ENCODE peak calls at places on chromosomes 12 and 14, in six cellular contexts. B is HCT116, J is GM23248, V is neuronal stem cell, H is hepatocyte, D is MM.1S. T is an unnamed sample.

GRCh38 chr12:50589650-50590435 is 85.1 kb downstream of the DIP2B start:
- DNase-seq in J (peak), V (no peak), D (no peak), H (peak), B (no peak), T (no peak)

GRCh38 chr12:132084681-132085635 is 59.2 kb downstream of the DDX51 start:
- DNase-seq in D (no peak), J (peak), H (peak), B (no peak), V (peak), T (peak)

GRCh38 chr12:106720696-106721095 is 53.8 kb upstream of the RIC8B start:
- DNase-seq in J (no peak), V (no peak), B (no peak), H (no peak), D (no peak), T (no peak)

GRCh38 chr14:100673085-100673806 is 53.4 kb upstream of the DLK1 start:
- DNase-seq in D (no peak), V (no peak), J (no peak), B (no peak), H (peak), T (no peak)

GRCh38 chr12:132071001-132071810 is 72.9 kb downstream of the DDX51 start:
- DNase-seq in V (no peak), D (no peak), B (no peak), J (no peak), H (no peak), T (no peak)

GRCh38 chr14:74551903-74552371 is 58.4 kb downstream of the ISCA2 start:
- DNase-seq in B (no peak), D (no peak), H (no peak), J (peak), V (no peak), T (no peak)

GRCh38 chr14:74275265-74275841 is 27.4 kb downstream of the ABCD4 start:
- DNase-seq in V (no peak), J (peak), B (peak), D (no peak), H (peak), T (peak)

GRCh38 chr14:29846339-29847129 is 81.1 kb downstream of the PRKD1 start:
- DNase-seq in V (no peak), D (no peak), J (no peak), H (no peak), B (no peak), T (no peak)

GRCh38 chr12:6452245-6452731 is 446 bp downstream of the TAPBPL start:
- DNase-seq in J (peak), V (no peak), D (peak), H (peak), B (no peak), T (no peak)

GRCh38 chr12:6450869-6451347 is 934 bp upstream of the TAPBPL start:
- DNase-seq in D (no peak), H (peak), V (no peak), B (no peak), J (no peak), T (no peak)

GRCh38 chr12:6452908-6453630 is 1.2 kb downstream of the TAPBPL start:
- DNase-seq in V (no peak), H (no peak), B (no peak), J (peak), D (peak), T (no peak)

GRCh38 chr12:6451348-6452244 is at the start of gene TAPBPL:
- DNase-seq in D (peak), V (no peak), J (peak), B (no peak), H (peak), T (peak)

GRCh38 chr12:6450091-6450868 is 1.6 kb upstream of the TAPBPL start:
- DNase-seq in H (peak), D (no peak), V (no peak), J (peak), B (no peak), T (no peak)
- H3K4me3 ChIP-seq in H (no peak), D (peak), V (no peak), J (peak), B (no peak), T (no peak)

DNA sequence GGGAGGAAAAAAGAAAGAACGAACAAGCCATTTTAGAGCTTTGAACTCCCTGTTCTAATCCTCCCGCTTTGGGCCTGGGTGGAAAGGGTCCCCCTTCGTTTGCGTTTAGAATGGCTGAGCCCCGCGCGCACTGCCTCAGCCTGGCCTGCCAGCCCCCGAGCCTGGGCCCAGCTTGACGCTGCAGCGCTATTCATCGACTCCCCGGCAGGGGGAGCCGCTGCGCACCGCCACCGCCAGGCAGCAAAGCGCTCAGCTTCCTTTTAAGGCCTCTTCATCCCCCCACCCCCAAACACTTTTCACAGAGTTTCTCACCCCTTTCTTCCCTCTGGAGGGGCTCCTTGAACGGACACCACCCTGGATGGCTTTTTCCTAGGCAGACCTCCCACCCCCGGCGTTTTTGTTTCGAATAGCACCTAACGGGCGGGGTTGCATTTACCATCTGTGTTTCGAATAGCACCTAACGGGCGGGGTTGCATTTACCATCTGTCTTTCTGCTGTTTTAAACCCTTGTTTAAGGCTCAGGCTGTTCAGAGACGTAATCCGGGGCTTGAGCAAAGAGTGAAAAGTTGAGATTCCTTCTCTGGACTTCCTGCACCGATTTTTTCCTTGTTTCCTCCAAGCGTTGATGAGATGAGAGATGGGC is 56.4 kb upstream of the PIWIL1 start:
- DNase-seq in B (no peak), V (peak), D (no peak), H (peak), J (peak), T (no peak)
- H2AFZ ChIP-seq in B (no peak), V (no peak), D (no peak), H (peak), J (peak), T (no peak)

GRCh38 chr12:65836419-65837197 is 12.3 kb downstream of the HMGA2 start:
- DNase-seq in J (no peak), H (no peak), V (no peak), D (no peak), B (peak), T (no peak)
- H3K27ac ChIP-seq in J (no peak), H (no peak), V (no peak), D (no peak), B (peak), T (peak)

GRCh38 chr12:24561882-24562760 is 386.8 kb downstream of the BCAT1 start:
- DNase-seq in B (no peak), V (peak), H (peak), J (peak), D (peak), T (no peak)

GRCh38 chr12:24561411-24561871 is 387.5 kb downstream of the BCAT1 start:
- DNase-seq in D (peak), V (no peak), B (no peak), H (peak), J (peak), T (no peak)

GRCh38 chr12:24560192-24560591 is 388.7 kb downstream of the BCAT1 start:
- DNase-seq in D (no peak), H (no peak), B (no peak), J (no peak), V (no peak), T (no peak)

GRCh38 chr12:24562761-24563392 is 386.0 kb downstream of the BCAT1 start:
- DNase-seq in B (no peak), J (peak), V (peak), D (peak), H (peak), T (no peak)

DNA sequence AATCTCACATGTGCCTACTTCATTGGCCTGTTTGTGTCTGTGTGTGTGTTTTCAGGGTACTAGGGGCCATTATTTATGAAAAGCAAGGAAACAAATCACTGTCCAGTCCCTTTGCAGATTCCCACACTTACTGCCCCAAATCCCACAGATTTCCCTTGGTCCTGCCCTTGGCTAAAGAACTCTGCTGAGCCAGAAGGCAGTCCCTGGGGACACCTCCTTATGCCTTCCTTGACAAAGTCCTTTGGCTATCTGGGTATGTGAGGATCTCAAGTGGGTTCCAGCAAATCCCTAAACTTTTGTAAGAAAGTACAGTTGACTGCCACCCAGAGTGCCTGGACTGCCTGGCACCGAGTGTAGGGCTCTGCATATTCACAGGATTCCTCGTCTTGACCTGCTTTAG is 388.0 kb downstream of the BCAT1 start:
- DNase-seq in J (peak), H (no peak), V (no peak), D (no peak), B (no peak), T (no peak)
- H3K4me3 ChIP-seq in J (no peak), H (peak), V (peak), D (peak), B (no peak), T (no peak)

DNA sequence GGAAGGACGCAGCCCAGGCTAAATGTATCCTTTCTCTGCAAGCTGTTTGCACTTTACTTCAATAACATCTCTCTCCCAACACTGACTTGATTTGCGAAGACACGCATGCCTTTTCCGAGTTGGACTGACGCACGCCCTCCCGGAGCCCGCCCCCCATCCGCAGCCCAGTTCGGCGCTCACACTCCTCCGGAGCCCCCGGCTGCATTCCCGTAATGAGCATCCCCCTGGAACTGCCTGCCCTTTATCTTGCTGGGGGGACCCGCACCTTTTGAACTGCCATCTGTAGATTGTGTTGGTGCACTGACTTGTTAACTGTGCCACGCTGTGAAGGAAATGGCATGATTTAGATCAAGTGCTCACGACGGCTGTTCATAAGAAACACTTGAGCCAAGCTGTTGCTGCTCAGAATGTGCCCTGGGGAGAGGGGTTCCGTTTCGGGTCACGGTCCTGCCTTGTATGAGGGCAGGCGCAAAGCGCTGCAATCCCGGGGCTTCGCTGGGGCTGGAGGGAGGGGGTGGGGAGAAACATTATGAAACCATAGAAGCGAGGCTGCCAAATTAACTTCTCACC is 176.6 kb upstream of the CDKN3 start:
- DNase-seq in J (peak), B (no peak), V (no peak), H (peak), D (no peak), T (no peak)
- H2AFZ ChIP-seq in J (peak), B (no peak), V (peak), H (peak), D (no peak), T (no peak)

DNA sequence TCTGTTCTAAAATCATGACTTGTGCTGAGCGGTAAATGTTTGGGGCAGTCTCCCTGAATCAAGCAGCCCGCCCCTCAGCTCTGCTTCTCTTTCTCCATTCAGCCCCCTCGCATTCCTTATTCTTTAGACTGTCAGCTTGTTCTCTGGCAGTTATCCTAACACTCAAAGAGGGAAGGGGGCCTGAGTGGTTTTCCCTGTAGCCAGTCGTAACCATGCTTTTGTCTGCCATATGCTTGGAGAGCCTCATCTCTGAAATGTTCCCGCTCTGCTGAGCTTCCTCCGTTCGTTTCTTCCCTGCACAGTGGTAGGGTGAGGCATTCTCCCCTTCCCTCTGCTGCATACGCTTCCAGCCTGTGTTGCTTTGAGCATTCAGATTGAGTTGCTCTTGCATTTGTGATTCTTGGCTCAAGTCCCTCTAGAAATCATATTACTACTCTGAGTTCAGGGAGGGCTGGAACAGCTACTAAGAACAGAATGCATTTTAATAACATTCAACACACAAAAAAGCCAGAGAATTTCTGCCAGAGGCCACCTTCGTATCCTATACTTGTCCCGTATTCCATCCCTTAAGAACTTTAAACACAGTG is 119.7 kb downstream of the FBXL14 start:
- DNase-seq in B (peak), H (peak), V (peak), J (peak), D (no peak), T (peak)
- H3K27ac ChIP-seq in B (peak), H (peak), V (peak), J (peak), D (no peak), T (peak)

DNA sequence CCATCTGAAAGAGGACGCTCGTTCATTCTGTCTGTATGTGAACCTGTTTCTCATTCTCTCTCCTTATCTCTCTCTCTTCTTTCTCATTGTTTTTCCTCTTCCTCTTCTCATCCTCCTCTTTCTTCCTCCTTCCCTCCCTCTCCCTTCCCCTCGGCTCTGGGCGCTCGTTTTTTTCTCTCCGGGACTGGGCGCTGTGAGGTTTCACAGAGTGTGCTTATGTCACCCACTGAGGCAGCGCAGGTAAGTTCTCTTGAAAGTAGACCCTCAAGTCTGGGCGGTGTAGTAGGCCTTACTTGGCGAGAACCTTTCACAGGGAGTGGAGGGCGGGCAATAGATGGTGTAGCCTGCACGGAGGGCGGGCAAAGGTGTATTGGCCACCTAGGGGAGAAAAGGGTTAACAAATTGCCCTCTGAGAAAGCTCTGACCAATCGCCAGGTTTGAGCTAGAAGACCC is 4.5 kb upstream of the SIX1 start:
- DNase-seq in B (no peak), J (no peak), H (no peak), D (no peak), V (no peak), T (no peak)
- H3K4me3 ChIP-seq in B (no peak), J (peak), H (no peak), D (no peak), V (no peak), T (no peak)

DNA sequence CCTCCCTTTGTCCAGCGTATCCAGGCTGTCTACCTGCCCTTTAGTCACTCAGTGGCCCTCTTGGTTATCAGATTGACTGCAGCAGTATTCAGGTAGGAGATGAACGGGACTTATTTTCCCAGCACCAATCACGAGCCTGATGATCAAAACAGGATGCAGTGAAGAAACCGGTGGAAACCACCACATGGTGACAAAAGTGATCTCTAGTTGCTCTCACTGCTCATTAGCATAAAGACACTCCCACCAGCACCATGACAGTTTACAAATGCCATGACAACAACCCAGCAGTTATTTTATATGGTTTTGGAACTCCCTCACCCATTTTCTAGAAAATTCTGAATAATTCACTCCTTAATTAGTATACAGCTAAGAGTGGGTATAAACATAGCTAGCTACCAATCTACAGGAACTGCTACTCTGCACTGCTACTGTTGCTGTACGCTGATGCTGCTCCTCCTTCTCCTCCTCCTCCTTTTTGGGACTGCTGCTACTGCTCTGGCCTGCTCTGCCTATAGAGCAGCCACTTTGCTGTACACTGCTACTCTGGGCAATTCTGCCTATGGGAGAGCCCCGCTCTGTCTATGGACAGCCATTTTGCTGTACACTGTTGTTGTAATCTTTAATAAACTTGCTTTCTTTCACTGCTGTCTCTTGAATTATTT is 142.5 kb upstream of the SSTR1 start:
- DNase-seq in J (no peak), D (no peak), H (no peak), V (no peak), B (no peak), T (no peak)
- H2AFZ ChIP-seq in J (no peak), D (no peak), H (no peak), V (no peak), B (no peak), T (no peak)